ENCODE peak calls at places on chromosome 17, in ten cellular contexts. One of them, this sample, is unnamed.

GRCh38 chr17:57463103-57463885 is 207.0 kb downstream of the MSI2 start:
- DNase-seq in EL: peak; percentile 91
- DNase-seq in anterior cingulate cortex: no peak
- DNase-seq in fibroblast of the conjunctiva: no peak
- DNase-seq in memory B cell: no peak
- DNase-seq in GOT3: no peak
- DNase-seq in hippocampal formation: no peak
- DNase-seq in tibial nerve: no peak
- DNase-seq in heart left ventricle: no peak
- DNase-seq in HCT116: no peak
- DNase-seq in this sample: no peak

GRCh38 chr17:5584971-5585794 is 874 bp upstream of the NLRP1 start:
- DNase-seq in EL: peak; percentile 93
- DNase-seq in anterior cingulate cortex: no peak
- DNase-seq in fibroblast of the conjunctiva: no peak
- DNase-seq in memory B cell: no peak
- DNase-seq in GOT3: peak; percentile 25
- DNase-seq in hippocampal formation: no peak
- DNase-seq in tibial nerve: no peak
- DNase-seq in heart left ventricle: no peak
- DNase-seq in HCT116: no peak
- DNase-seq in this sample: no peak

GRCh38 chr17:50301891-50302584 is 27.8 kb downstream of the TMEM92 start:
- DNase-seq in EL: no peak
- DNase-seq in anterior cingulate cortex: no peak
- DNase-seq in fibroblast of the conjunctiva: no peak
- DNase-seq in memory B cell: no peak
- DNase-seq in GOT3: no peak
- DNase-seq in hippocampal formation: no peak
- DNase-seq in tibial nerve: no peak
- DNase-seq in heart left ventricle: no peak
- DNase-seq in HCT116: no peak
- DNase-seq in this sample: no peak

GRCh38 chr17:41895617-41896016 is 23.1 kb downstream of the ACLY start:
- DNase-seq in EL: no peak
- DNase-seq in anterior cingulate cortex: no peak
- DNase-seq in fibroblast of the conjunctiva: peak; percentile 43
- DNase-seq in memory B cell: no peak
- DNase-seq in GOT3: no peak
- DNase-seq in hippocampal formation: no peak
- DNase-seq in tibial nerve: peak; percentile 26
- DNase-seq in heart left ventricle: peak; percentile 33
- DNase-seq in HCT116: no peak
- DNase-seq in this sample: no peak

GRCh38 chr17:41308251-41308917 is 725 bp downstream of the KRTAP16-1 start:
- DNase-seq in EL: no peak
- DNase-seq in anterior cingulate cortex: peak; percentile 29
- DNase-seq in fibroblast of the conjunctiva: no peak
- DNase-seq in memory B cell: peak; percentile 58
- DNase-seq in GOT3: no peak
- DNase-seq in hippocampal formation: no peak
- DNase-seq in tibial nerve: no peak
- DNase-seq in heart left ventricle: peak; percentile 49
- DNase-seq in HCT116: no peak
- DNase-seq in this sample: no peak

GRCh38 chr17:39595294-39595693 is 12.4 kb downstream of the NEUROD2 start:
- DNase-seq in EL: no peak
- DNase-seq in anterior cingulate cortex: no peak
- DNase-seq in fibroblast of the conjunctiva: no peak
- DNase-seq in memory B cell: no peak
- DNase-seq in GOT3: no peak
- DNase-seq in hippocampal formation: no peak
- DNase-seq in tibial nerve: no peak
- DNase-seq in heart left ventricle: no peak
- DNase-seq in HCT116: no peak
- DNase-seq in this sample: no peak

GRCh38 chr17:48176456-48176855 is 68.9 kb downstream of the SNX11 start:
- DNase-seq in EL: no peak
- DNase-seq in anterior cingulate cortex: no peak
- DNase-seq in fibroblast of the conjunctiva: no peak
- DNase-seq in memory B cell: no peak
- DNase-seq in GOT3: no peak
- DNase-seq in hippocampal formation: no peak
- DNase-seq in tibial nerve: no peak
- DNase-seq in heart left ventricle: no peak
- DNase-seq in HCT116: no peak
- DNase-seq in this sample: no peak

GRCh38 chr17:57455063-57455914 is 199.0 kb downstream of the MSI2 start:
- DNase-seq in EL: no peak
- DNase-seq in anterior cingulate cortex: peak; percentile 60
- DNase-seq in fibroblast of the conjunctiva: no peak
- DNase-seq in memory B cell: no peak
- DNase-seq in GOT3: no peak
- DNase-seq in hippocampal formation: peak; percentile 60
- DNase-seq in tibial nerve: no peak
- DNase-seq in heart left ventricle: no peak
- DNase-seq in HCT116: no peak
- DNase-seq in this sample: no peak

GRCh38 chr17:63140255-63140654 is 174.2 kb downstream of the TANC2 start:
- DNase-seq in EL: peak; percentile 23
- DNase-seq in anterior cingulate cortex: no peak
- DNase-seq in fibroblast of the conjunctiva: peak; percentile 27
- DNase-seq in memory B cell: peak; percentile 50
- DNase-seq in GOT3: no peak
- DNase-seq in hippocampal formation: peak; percentile 32
- DNase-seq in tibial nerve: peak; percentile 27
- DNase-seq in heart left ventricle: peak; percentile 12
- DNase-seq in HCT116: no peak
- DNase-seq in this sample: peak; percentile 42

GRCh38 chr17:78997881-78998280 is 11.7 kb downstream of the CANT1 start:
- DNase-seq in EL: no peak
- DNase-seq in anterior cingulate cortex: no peak
- DNase-seq in fibroblast of the conjunctiva: no peak
- DNase-seq in memory B cell: no peak
- DNase-seq in GOT3: no peak
- DNase-seq in hippocampal formation: no peak
- DNase-seq in tibial nerve: no peak
- DNase-seq in heart left ventricle: no peak
- DNase-seq in HCT116: no peak
- DNase-seq in this sample: no peak

GRCh38 chr17:55722742-55723487 is at the start of gene TMEM100:
- DNase-seq in EL: peak; percentile 59
- DNase-seq in anterior cingulate cortex: no peak
- DNase-seq in fibroblast of the conjunctiva: peak; percentile 96
- DNase-seq in memory B cell: no peak
- DNase-seq in GOT3: peak; percentile 34
- DNase-seq in hippocampal formation: no peak
- DNase-seq in tibial nerve: peak; percentile 57
- DNase-seq in heart left ventricle: peak; percentile 58
- DNase-seq in HCT116: no peak
- DNase-seq in this sample: no peak

GRCh38 chr17:48351916-48352332 is 78.1 kb downstream of the SKAP1 start:
- DNase-seq in EL: peak; percentile 33
- DNase-seq in anterior cingulate cortex: no peak
- DNase-seq in fibroblast of the conjunctiva: peak; percentile 24
- DNase-seq in memory B cell: peak; percentile 27
- DNase-seq in GOT3: no peak
- DNase-seq in hippocampal formation: peak; percentile 0
- DNase-seq in tibial nerve: no peak
- DNase-seq in heart left ventricle: no peak
- DNase-seq in HCT116: peak; percentile 46
- DNase-seq in this sample: no peak

GRCh38 chr17:35345926-35346771 is 27.3 kb downstream of the SLFN11 start:
- DNase-seq in EL: peak; percentile 69
- DNase-seq in anterior cingulate cortex: no peak
- DNase-seq in fibroblast of the conjunctiva: no peak
- DNase-seq in memory B cell: no peak
- DNase-seq in GOT3: no peak
- DNase-seq in hippocampal formation: no peak
- DNase-seq in tibial nerve: peak; percentile 66
- DNase-seq in heart left ventricle: peak; percentile 89
- DNase-seq in HCT116: no peak
- DNase-seq in this sample: no peak

GRCh38 chr17:81239714-81240555 is 817 bp downstream of the NDUFAF8 start:
- DNase-seq in EL: peak; percentile 33
- DNase-seq in anterior cingulate cortex: no peak
- DNase-seq in fibroblast of the conjunctiva: no peak
- DNase-seq in memory B cell: peak; percentile 39
- DNase-seq in GOT3: no peak
- DNase-seq in hippocampal formation: no peak
- DNase-seq in tibial nerve: no peak
- DNase-seq in heart left ventricle: no peak
- DNase-seq in HCT116: no peak
- DNase-seq in this sample: no peak

GRCh38 chr17:58643147-58643546 is 48.7 kb downstream of the TEX14 start:
- DNase-seq in EL: peak; percentile 78
- DNase-seq in anterior cingulate cortex: no peak
- DNase-seq in fibroblast of the conjunctiva: no peak
- DNase-seq in memory B cell: no peak
- DNase-seq in GOT3: no peak
- DNase-seq in hippocampal formation: no peak
- DNase-seq in tibial nerve: no peak
- DNase-seq in heart left ventricle: no peak
- DNase-seq in HCT116: no peak
- DNase-seq in this sample: no peak

GRCh38 chr17:39244016-39244599 is 18.4 kb upstream of the STAC2 start:
- DNase-seq in EL: no peak
- DNase-seq in anterior cingulate cortex: no peak
- DNase-seq in fibroblast of the conjunctiva: no peak
- DNase-seq in memory B cell: no peak
- DNase-seq in GOT3: no peak
- DNase-seq in hippocampal formation: no peak
- DNase-seq in tibial nerve: no peak
- DNase-seq in heart left ventricle: no peak
- DNase-seq in HCT116: no peak
- DNase-seq in this sample: no peak

GRCh38 chr17:16987830-16988601 is 16.1 kb upstream of the TNFRSF13B start:
- DNase-seq in EL: peak; percentile 94
- DNase-seq in anterior cingulate cortex: peak; percentile 57
- DNase-seq in fibroblast of the conjunctiva: peak; percentile 10
- DNase-seq in memory B cell: peak; percentile 85
- DNase-seq in GOT3: peak; percentile 44
- DNase-seq in hippocampal formation: peak; percentile 47
- DNase-seq in tibial nerve: peak; percentile 50
- DNase-seq in heart left ventricle: peak; percentile 77
- DNase-seq in HCT116: no peak
- DNase-seq in this sample: no peak

GRCh38 chr17:62187681-62188080 is 122.6 kb upstream of the MED13 start:
- DNase-seq in EL: peak; percentile 17
- DNase-seq in anterior cingulate cortex: no peak
- DNase-seq in fibroblast of the conjunctiva: no peak
- DNase-seq in memory B cell: no peak
- DNase-seq in GOT3: no peak
- DNase-seq in hippocampal formation: no peak
- DNase-seq in tibial nerve: no peak
- DNase-seq in heart left ventricle: no peak
- DNase-seq in HCT116: no peak
- DNase-seq in this sample: no peak

GRCh38 chr17:57461082-57461481 is 204.8 kb downstream of the MSI2 start:
- DNase-seq in EL: peak; percentile 33
- DNase-seq in anterior cingulate cortex: no peak
- DNase-seq in fibroblast of the conjunctiva: no peak
- DNase-seq in memory B cell: no peak
- DNase-seq in GOT3: no peak
- DNase-seq in hippocampal formation: no peak
- DNase-seq in tibial nerve: no peak
- DNase-seq in heart left ventricle: no peak
- DNase-seq in HCT116: no peak
- DNase-seq in this sample: no peak

GRCh38 chr17:5874486-5874885 is 195.7 kb upstream of the WSCD1 start:
- DNase-seq in EL: no peak
- DNase-seq in anterior cingulate cortex: no peak
- DNase-seq in fibroblast of the conjunctiva: no peak
- DNase-seq in memory B cell: no peak
- DNase-seq in GOT3: no peak
- DNase-seq in hippocampal formation: no peak
- DNase-seq in tibial nerve: no peak
- DNase-seq in heart left ventricle: no peak
- DNase-seq in HCT116: no peak
- DNase-seq in this sample: no peak

GRCh38 chr17:6048486-6048885 is 21.7 kb upstream of the WSCD1 start:
- DNase-seq in EL: no peak
- DNase-seq in anterior cingulate cortex: no peak
- DNase-seq in fibroblast of the conjunctiva: no peak
- DNase-seq in memory B cell: no peak
- DNase-seq in GOT3: no peak
- DNase-seq in hippocampal formation: no peak
- DNase-seq in tibial nerve: no peak
- DNase-seq in heart left ventricle: no peak
- DNase-seq in HCT116: no peak
- DNase-seq in this sample: no peak

GRCh38 chr17:74856113-74856512 is 3.6 kb downstream of the GRIN2C start:
- DNase-seq in EL: no peak
- DNase-seq in anterior cingulate cortex: no peak
- DNase-seq in fibroblast of the conjunctiva: no peak
- DNase-seq in memory B cell: no peak
- DNase-seq in GOT3: no peak
- DNase-seq in hippocampal formation: no peak
- DNase-seq in tibial nerve: no peak
- DNase-seq in heart left ventricle: no peak
- DNase-seq in HCT116: no peak
- DNase-seq in this sample: no peak

GRCh38 chr17:64786337-64786736 is 124.2 kb upstream of the SMURF2 start:
- DNase-seq in EL: no peak
- DNase-seq in anterior cingulate cortex: no peak
- DNase-seq in fibroblast of the conjunctiva: no peak
- DNase-seq in memory B cell: no peak
- DNase-seq in GOT3: no peak
- DNase-seq in hippocampal formation: no peak
- DNase-seq in tibial nerve: no peak
- DNase-seq in heart left ventricle: no peak
- DNase-seq in HCT116: no peak
- DNase-seq in this sample: no peak

GRCh38 chr17:15890279-15890892 is 54.5 kb upstream of the ADORA2B start:
- DNase-seq in EL: no peak
- DNase-seq in anterior cingulate cortex: no peak
- DNase-seq in fibroblast of the conjunctiva: no peak
- DNase-seq in memory B cell: no peak
- DNase-seq in GOT3: no peak
- DNase-seq in hippocampal formation: no peak
- DNase-seq in tibial nerve: no peak
- DNase-seq in heart left ventricle: no peak
- DNase-seq in HCT116: no peak
- DNase-seq in this sample: no peak

GRCh38 chr17:20955437-20956323 is 87.1 kb downstream of the USP22 start:
- DNase-seq in EL: peak; percentile 19
- DNase-seq in anterior cingulate cortex: no peak
- DNase-seq in fibroblast of the conjunctiva: no peak
- DNase-seq in memory B cell: no peak
- DNase-seq in GOT3: no peak
- DNase-seq in hippocampal formation: no peak
- DNase-seq in tibial nerve: peak; percentile 26
- DNase-seq in heart left ventricle: no peak
- DNase-seq in HCT116: no peak
- DNase-seq in this sample: no peak

GRCh38 chr17:27218719-27219488 is 75.0 kb upstream of the WSB1 start:
- DNase-seq in EL: no peak
- DNase-seq in anterior cingulate cortex: no peak
- DNase-seq in fibroblast of the conjunctiva: no peak
- DNase-seq in memory B cell: no peak
- DNase-seq in GOT3: no peak
- DNase-seq in hippocampal formation: no peak
- DNase-seq in tibial nerve: no peak
- DNase-seq in heart left ventricle: no peak
- DNase-seq in HCT116: no peak
- DNase-seq in this sample: no peak